ENCODE peak calls at places on chromosomes 13 and 19, in seven cellular contexts. E, Y, R, Q, N, J and O are unnamed samples.

GRCh38 chr13:111241006-111241755 is 79.3 kb upstream of the TEX29 start:
- DNase-seq in Y (no peak), N (peak; percentile 86), J (no peak), E (no peak), Q (no peak), R (no peak), O (no peak)

GRCh38 chr13:108322206-108322824 is 52.8 kb downstream of the TNFSF13B start:
- DNase-seq in R (no peak), Y (no peak), E (peak; percentile 57), N (peak; percentile 56), Q (peak; percentile 42), J (peak; percentile 37), O (no peak)

GRCh38 chr13:50893211-50893852 is 16.3 kb upstream of the RNASEH2B start:
- DNase-seq in J (no peak), Q (no peak), E (no peak), N (no peak), Y (no peak), R (no peak), O (no peak)

GRCh38 chr19:17183271-17183757 is 31.8 kb upstream of the USE1 start:
- DNase-seq in Q (no peak), J (no peak), Y (no peak), N (no peak), E (no peak), R (no peak), O (no peak)

GRCh38 chr13:31045621-31046081 is 113.2 kb downstream of the TEX26 start:
- DNase-seq in J (peak; percentile 84), Q (peak; percentile 90), R (no peak), N (no peak), E (peak; percentile 92), Y (peak; percentile 69), O (peak; percentile 61)

GRCh38 chr19:44813331-44814131 is 4.6 kb downstream of the BCAM start:
- DNase-seq in Y (no peak), E (no peak), N (no peak), R (no peak), J (no peak), Q (no peak), O (no peak)

GRCh38 chr13:112066624-112067004 is 335 bp upstream of the SOX1 start:
- DNase-seq in Y (peak; percentile 26), J (no peak), N (peak; percentile 99), R (peak; percentile 61), Q (no peak), E (no peak), O (no peak)

GRCh38 chr19:10686661-10687517 is 14.3 kb upstream of the QTRT1 start:
- DNase-seq in Q (no peak), R (no peak), Y (peak; percentile 47), N (no peak), J (no peak), E (no peak), O (no peak)

GRCh38 chr13:50529154-50529882 is 314.2 kb downstream of the DLEU7 start:
- DNase-seq in Y (peak; percentile 79), N (no peak), J (peak; percentile 76), R (peak; percentile 66), Q (peak; percentile 86), E (peak; percentile 89), O (peak; percentile 76)

GRCh38 chr19:50820549-50821247 is 2.9 kb downstream of the KLK1 start:
- DNase-seq in Y (no peak), R (no peak), Q (no peak), N (no peak), J (no peak), E (no peak), O (no peak)

GRCh38 chr13:20702945-20703784 is at the start of gene IL17D:
- DNase-seq in Q (no peak), N (peak; percentile 29), R (peak; percentile 56), J (no peak), E (peak; percentile 37), Y (no peak), O (no peak)

GRCh38 chr19:18362934-18363542 is 22.6 kb downstream of the PGPEP1 start:
- DNase-seq in E (no peak), Q (no peak), N (no peak), R (no peak), J (no peak), Y (peak; percentile 61), O (no peak)

GRCh38 chr19:53906211-53907192 is 2.6 kb upstream of the CACNG7 start:
- DNase-seq in J (no peak), Q (no peak), N (no peak), Y (peak; percentile 33), R (peak; percentile 80), E (peak; percentile 20), O (no peak)

GRCh38 chr19:55647732-55648656 is at the start of gene CCDC106:
- DNase-seq in R (peak; percentile 82), Q (peak; percentile 52), J (no peak), N (peak; percentile 60), Y (peak; percentile 64), E (peak; percentile 58), O (no peak)

GRCh38 chr13:30679483-30680330 is 55.6 kb upstream of the ALOX5AP start:
- DNase-seq in N (peak; percentile 12), Q (peak; percentile 42), Y (no peak), E (no peak), J (no peak), R (no peak), O (no peak)

GRCh38 chr13:29961036-29961685 is 110.7 kb upstream of the UBL3 start:
- DNase-seq in N (no peak), J (no peak), Q (no peak), Y (no peak), R (no peak), E (no peak), O (no peak)